ENCODE peak calls at places on chromosomes 5 and 9, in five cellular contexts. H, L, V, E and R are unnamed samples. For H3K9me3, the result is how much of the 10 kb centered on the place peaks cover.

GRCh38 chr5:78698218-78698751 is 49.7 kb upstream of the LHFPL2 start:
- DNase-seq in V (no peak), H (no peak), L (peak), E (no peak), R (no peak)

GRCh38 chr9:136554870-136555269 is 9.0 kb upstream of the NOTCH1 start:
- DNase-seq in H (no peak), V (no peak), L (no peak), E (no peak), R (no peak)

GRCh38 chr5:42994285-42995151 is 45.6 kb downstream of the ANXA2R start:
- DNase-seq in H (peak), E (peak), L (peak), V (peak), R (peak)

GRCh38 chr5:6452622-6453504 is 4.2 kb downstream of the UBE2QL1 start:
- DNase-seq in L (no peak), E (no peak), H (no peak), V (peak), R (peak)

GRCh38 chr5:91170266-91170665 is 212.9 kb downstream of the ARRDC3 start:
- DNase-seq in E (no peak), L (peak), H (no peak), V (no peak), R (no peak)

GRCh38 chr5:105508519-105508918 is 1945.9 kb upstream of the NUDT12 start:
- DNase-seq in E (no peak), L (no peak), H (no peak), V (no peak), R (no peak)

GRCh38 chr9:133843250-133843649 is 105.1 kb upstream of the SARDH start:
- DNase-seq in L (no peak), H (no peak), E (no peak), V (no peak), R (no peak)

GRCh38 chr5:74028976-74029375 is 403.0 kb downstream of the ARHGEF28 start:
- DNase-seq in H (no peak), V (no peak), E (no peak), L (no peak), R (no peak)

GRCh38 chr5:58452566-58453258 is 7.2 kb downstream of the PLK2 start:
- DNase-seq in E (no peak), L (no peak), V (no peak), H (no peak), R (no peak)

GRCh38 chr5:28743362-28743761 is 1705.0 kb upstream of the CDH9 start:
- DNase-seq in L (no peak), H (no peak), V (no peak), E (no peak), R (peak)

GRCh38 chr9:98992885-98993569 is 49.3 kb downstream of the COL15A1 start:
- DNase-seq in E (no peak), H (no peak), V (no peak), L (no peak), R (no peak)

GRCh38 chr5:130541617-130542221 is 623.3 kb downstream of the HINT1 start:
- DNase-seq in V (no peak), E (no peak), L (peak), H (no peak), R (no peak)

GRCh38 chr9:37369671-37370070 is 52.8 kb upstream of the GRHPR start:
- DNase-seq in V (no peak), L (no peak), E (no peak), H (no peak), R (no peak)

GRCh38 chr5:143908959-143909358 is 97.0 kb downstream of the HMHB1 start:
- DNase-seq in E (no peak), V (no peak), H (no peak), L (no peak), R (no peak)

GRCh38 chr9:5582835-5583195 is 46.1 kb upstream of the RIC1 start:
- DNase-seq in L (peak), E (no peak), V (no peak), H (no peak), R (no peak)

GRCh38 chr5:123670981-123671557 is 159.1 kb downstream of the CSNK1G3 start:
- DNase-seq in V (peak), L (peak), E (peak), H (peak), R (peak)

GRCh38 chr5:139650031-139650688 is 2.0 kb downstream of the CXXC5 start:
- DNase-seq in E (no peak), H (no peak), V (peak), L (peak), R (peak)

GRCh38 chr9:89037325-89037724 is 46.1 kb downstream of the S1PR3 start:
- DNase-seq in V (no peak), E (no peak), H (no peak), L (no peak), R (no peak)

GRCh38 chr9:89039664-89040063 is 48.4 kb downstream of the S1PR3 start:
- DNase-seq in L (no peak), V (no peak), E (no peak), H (no peak), R (no peak)

GRCh38 chr9:89039092-89039465 is 47.8 kb downstream of the S1PR3 start:
- DNase-seq in E (no peak), L (no peak), V (no peak), H (no peak), R (no peak)

GRCh38 chr9:89037891-89038290 is 46.6 kb downstream of the S1PR3 start:
- DNase-seq in H (no peak), V (no peak), E (no peak), L (no peak), R (no peak)

GRCh38 chr9:89038354-89039091 is 47.3 kb downstream of the S1PR3 start:
- DNase-seq in H (no peak), V (no peak), L (peak), E (no peak), R (no peak)
- H3K9ac ChIP-seq in H (no peak), V (no peak), L (peak), E (no peak), R (no peak)

GRCh38 chr5:145718956-145719355 is 116.2 kb downstream of the PRELID2 start:
- DNase-seq in H (no peak), V (peak), L (peak), E (peak), R (no peak)
- TF ChIP-seq EZH2phosphoT487 in H (no peak), V (no peak), L (no peak), E (no peak), R (no peak)

GRCh38 chr5:148070621-148071020 is 6.8 kb downstream of the SPINK5 start:
- DNase-seq in E (no peak), V (peak), H (no peak), L (no peak), R (no peak)
- H3K9me3 ChIP-seq in E (under half), V (under half), H (under half), L (under half), R (under half)

DNA sequence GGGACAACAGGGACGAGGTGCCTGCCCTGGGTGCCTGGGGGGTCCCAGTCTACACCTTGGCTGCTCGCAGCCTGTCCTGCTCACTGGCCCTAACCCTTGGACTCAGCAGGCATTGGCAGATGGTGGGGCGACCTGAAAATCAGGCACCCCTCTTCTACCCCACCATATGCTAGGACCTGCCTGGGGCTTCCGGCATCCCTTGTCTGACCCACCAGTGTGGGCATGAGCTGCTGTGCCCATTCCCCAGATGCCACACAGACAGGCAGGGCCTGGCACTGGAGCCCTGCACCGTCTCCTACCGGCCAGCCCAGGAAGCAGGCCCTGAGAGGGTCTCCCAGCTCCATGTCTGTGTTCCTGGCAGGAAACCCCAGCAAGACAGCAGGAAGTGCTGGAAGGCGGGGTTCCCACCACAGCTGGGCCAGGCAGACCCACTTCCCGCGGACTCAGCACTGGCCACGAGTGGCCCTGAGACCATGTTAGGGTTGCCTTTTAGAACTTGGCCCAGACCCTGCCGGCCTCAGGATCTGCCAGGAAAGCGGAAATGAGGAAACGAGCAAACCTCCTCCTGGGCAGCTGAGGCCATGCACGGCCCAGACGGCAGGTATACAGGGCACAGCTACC is 3.1 kb downstream of the NINJ1 start:
- DNase-seq in L (no peak), V (no peak), H (no peak), E (no peak), R (no peak)
- H3K9ac ChIP-seq in L (no peak), V (no peak), H (no peak), E (no peak), R (no peak)

GRCh38 chr9:69389437-69389995 is 64.5 kb downstream of the ENTREP1 start:
- DNase-seq in E (no peak), L (no peak), V (peak), H (no peak), R (no peak)
- TF ChIP-seq EZH2phosphoT487 in E (no peak), L (no peak), V (no peak), H (no peak), R (no peak)

DNA sequence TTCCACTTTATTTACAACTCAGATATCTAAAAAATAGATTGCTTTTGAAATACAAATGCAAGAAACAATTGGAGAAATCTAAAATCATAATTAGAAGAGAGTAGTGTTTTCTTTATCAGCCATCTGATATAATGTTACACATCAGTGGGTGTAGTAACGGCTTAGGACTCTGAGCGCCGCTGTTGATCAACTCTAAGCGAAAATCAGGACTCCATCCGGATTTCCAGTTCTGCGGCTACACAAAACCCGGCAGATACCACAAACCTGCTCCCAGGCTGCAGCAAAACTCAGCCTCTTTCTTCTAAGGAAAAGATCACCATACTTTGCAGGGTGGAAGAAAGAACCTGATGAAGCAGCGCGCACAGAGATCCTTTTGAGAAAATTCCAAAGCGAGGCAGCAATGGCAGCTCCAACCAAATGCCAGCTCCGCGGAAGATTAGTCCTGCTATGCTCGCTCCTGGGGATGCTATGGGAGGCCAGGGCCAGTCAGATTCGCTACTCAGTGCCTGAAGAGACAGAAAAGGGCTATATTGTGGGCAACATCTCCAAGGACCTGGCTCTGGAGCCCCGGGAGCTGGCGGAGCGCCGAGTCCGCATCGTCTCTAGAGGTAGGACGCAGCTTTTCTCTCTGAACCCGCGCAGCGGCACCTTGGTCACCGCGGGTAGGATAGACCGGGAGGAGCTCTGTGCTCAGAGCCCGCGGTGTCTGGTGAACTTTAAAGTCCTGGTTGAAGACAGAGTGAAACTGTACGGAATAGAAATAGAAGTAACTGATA is at the start of gene PCDHGA9:
- DNase-seq in E (peak), H (peak), V (no peak), L (peak), R (peak)
- H3K9me3 ChIP-seq in E (under half), H (under half), V (under half), L (under half), R (under half)

GRCh38 chr9:130154816-130155215 is 17.4 kb upstream of the NCS1 start:
- DNase-seq in E (no peak), H (no peak), V (no peak), L (no peak), R (no peak)
- H3K9ac ChIP-seq in E (no peak), H (no peak), V (no peak), L (no peak), R (no peak)

DNA sequence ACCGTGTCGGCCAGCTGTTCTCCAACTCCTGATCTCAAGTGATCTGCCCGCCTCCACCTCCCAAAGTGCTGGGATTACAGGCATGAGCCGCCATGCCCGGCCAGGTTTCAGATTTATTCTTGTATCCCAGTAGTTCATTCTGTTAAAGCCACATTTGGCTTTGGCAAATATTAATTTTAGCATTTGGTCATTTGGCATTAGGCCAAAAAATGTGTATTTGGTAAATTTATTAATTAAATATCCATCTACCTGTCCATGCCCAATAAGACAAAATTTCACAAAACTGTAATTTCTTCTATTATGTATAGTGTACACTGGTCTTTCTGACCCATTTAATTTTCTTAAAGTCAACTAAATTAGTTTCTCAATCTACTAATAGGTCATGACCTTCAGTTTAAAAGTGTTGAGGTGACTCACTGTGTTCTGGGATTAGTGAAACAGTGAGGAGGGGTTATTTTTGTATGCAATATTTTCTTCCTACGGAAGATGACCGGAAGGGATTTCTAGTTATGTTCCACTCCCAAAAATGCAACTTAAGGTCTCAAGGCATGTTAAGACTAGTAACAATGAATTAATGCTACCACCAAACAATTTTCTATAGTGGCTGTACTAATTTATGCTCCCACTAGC is 21.0 kb downstream of the OSTF1 start:
- DNase-seq in E (no peak), L (no peak), V (no peak), H (no peak), R (no peak)
- TF ChIP-seq EZH2phosphoT487 in E (no peak), L (no peak), V (no peak), H (no peak), R (no peak)

DNA sequence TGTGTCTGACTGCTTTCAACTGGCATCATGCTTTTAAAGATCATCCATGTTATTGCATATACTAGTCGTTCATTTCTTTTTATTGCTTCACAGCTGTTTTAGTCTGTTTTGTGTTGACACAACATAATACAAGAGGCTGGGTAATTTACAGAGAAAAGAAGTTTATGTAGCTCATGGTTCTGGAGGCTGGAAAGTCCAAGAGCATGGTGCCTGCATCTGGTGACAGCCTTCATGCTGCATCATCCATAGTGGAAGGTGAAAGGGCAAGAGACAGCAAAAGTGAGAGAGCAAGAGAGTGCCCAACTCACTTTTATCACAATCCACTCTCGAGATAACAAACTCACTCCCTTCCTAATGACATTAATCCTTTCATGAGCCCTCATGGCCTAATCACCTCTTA is 198.4 kb downstream of the NSG2 start:
- DNase-seq in L (no peak), E (no peak), V (no peak), H (no peak), R (no peak)
- H3K9me3 ChIP-seq in L (under half), E (under half), V (under half), H (under half), R (under half)

DNA sequence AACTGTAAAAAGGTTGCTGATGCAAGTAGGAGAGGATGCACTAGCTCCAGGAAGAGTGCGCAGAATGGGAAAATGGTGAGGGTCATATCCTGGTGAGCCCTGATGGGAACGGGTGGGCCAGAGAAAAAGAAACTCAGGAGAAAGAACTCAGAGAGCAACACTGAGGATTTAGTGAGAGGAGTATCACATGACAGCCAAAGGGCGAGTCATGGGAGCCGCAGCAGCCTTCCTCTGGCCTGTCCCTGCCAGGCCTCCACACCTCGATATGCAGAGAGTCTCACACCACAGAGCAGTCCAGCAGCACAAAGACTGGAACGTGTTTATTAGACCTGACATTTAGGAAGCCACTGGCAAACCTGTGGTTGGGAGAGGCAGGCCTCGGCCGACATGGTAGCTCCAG is 69.7 kb upstream of the GNE start:
- DNase-seq in V (no peak), L (peak), H (no peak), E (no peak), R (no peak)
- H3K9ac ChIP-seq in V (no peak), L (no peak), H (no peak), E (no peak), R (no peak)